ENCODE peak calls at places on chromosomes 6 and 20, in six cellular contexts. Q is HCT116, W is H7, P is IMR-90, G is adrenal gland, V is heart right ventricle. X is an unnamed sample. For H3K36me3, the result is how much of the 10 kb centered on the place peaks cover.

GRCh38 chr6:80214436-80215022 is 108.1 kb downstream of the BCKDHB start:
- DNase-seq in Q (peak), W (peak), P (peak), G (no peak), V (peak), X (peak)

GRCh38 chr20:62929051-62929538 is 2.8 kb upstream of the DIDO1 start:
- DNase-seq in Q (no peak), W (peak), P (peak), G (peak), V (peak), X (no peak)

GRCh38 chr6:147852772-147853171 is 344.3 kb downstream of the SAMD5 start:
- DNase-seq in Q (no peak), W (no peak), P (peak), G (no peak), V (no peak), X (no peak)

GRCh38 chr6:147774856-147775255 is 266.4 kb downstream of the SAMD5 start:
- DNase-seq in Q (no peak), W (peak), P (no peak), G (no peak), V (no peak), X (no peak)

GRCh38 chr6:11367638-11368199 is 135.3 kb upstream of the NEDD9 start:
- DNase-seq in Q (no peak), W (no peak), P (no peak), G (no peak), V (no peak), X (no peak)

GRCh38 chr6:2221724-2222274 is 23.6 kb downstream of the GMDS start:
- DNase-seq in Q (no peak), W (no peak), P (no peak), G (no peak), V (no peak), X (no peak)

GRCh38 chr6:8017276-8017701 is 46.9 kb downstream of the BLOC1S5 start:
- DNase-seq in Q (no peak), W (no peak), P (no peak), G (no peak), V (no peak), X (no peak)

GRCh38 chr6:12111271-12111670 is 99.2 kb downstream of the HIVEP1 start:
- DNase-seq in Q (no peak), W (no peak), P (peak), G (no peak), V (no peak), X (no peak)

GRCh38 chr6:149860834-149861602 is 3.1 kb downstream of the LRP11 start:
- DNase-seq in Q (no peak), W (no peak), P (no peak), G (no peak), V (no peak), X (peak)

GRCh38 chr20:51452091-51452613 is 90.4 kb downstream of the NFATC2 start:
- DNase-seq in Q (no peak), W (no peak), P (no peak), G (no peak), V (no peak), X (no peak)

GRCh38 chr20:19975901-19976300 is 41.3 kb upstream of the NAA20 start:
- DNase-seq in Q (no peak), W (no peak), P (no peak), G (no peak), V (no peak), X (peak)

GRCh38 chr6:119683022-119683421 is 333.5 kb upstream of the MAN1A1 start:
- DNase-seq in Q (no peak), W (no peak), P (no peak), G (no peak), V (no peak), X (no peak)

GRCh38 chr20:7463290-7463689 is 477.0 kb downstream of the HAO1 start:
- DNase-seq in Q (no peak), W (no peak), P (no peak), G (no peak), V (no peak), X (no peak)

GRCh38 chr20:63519765-63520593 is 586 bp upstream of the PPDPF start:
- DNase-seq in Q (no peak), W (peak), P (peak), G (no peak), V (peak), X (peak)

GRCh38 chr6:45930419-45931059 is 85.1 kb downstream of the CLIC5 start:
- DNase-seq in Q (peak), W (peak), P (peak), G (peak), V (peak), X (peak)

GRCh38 chr20:20492521-20493334 is 124.8 kb downstream of the INSM1 start:
- DNase-seq in Q (no peak), W (peak), P (no peak), G (no peak), V (no peak), X (no peak)

GRCh38 chr6:144349690-144350132 is 64.6 kb downstream of the UTRN start:
- DNase-seq in Q (peak), W (peak), P (peak), G (peak), V (peak), X (no peak)

GRCh38 chr6:168145747-168146596 is 67.0 kb upstream of the FRMD1 start:
- DNase-seq in Q (no peak), W (no peak), P (no peak), G (no peak), V (no peak), X (no peak)

GRCh38 chr6:134674562-134674961 is 275.3 kb downstream of the ALDH8A1 start:
- DNase-seq in Q (no peak), W (no peak), P (no peak), G (no peak), V (no peak), X (no peak)

GRCh38 chr20:6041808-6042265 is 12.0 kb downstream of the LRRN4 start:
- DNase-seq in Q (no peak), W (peak), P (no peak), G (no peak), V (no peak), X (no peak)

GRCh38 chr20:6040958-6041807 is 12.7 kb downstream of the LRRN4 start:
- DNase-seq in Q (no peak), W (peak), P (no peak), G (no peak), V (no peak), X (no peak)

GRCh38 chr20:6040540-6040939 is 13.3 kb downstream of the LRRN4 start:
- DNase-seq in Q (no peak), W (no peak), P (no peak), G (no peak), V (no peak), X (no peak)

GRCh38 chr20:6038256-6038655 is 15.6 kb downstream of the LRRN4 start:
- DNase-seq in Q (no peak), W (no peak), P (no peak), G (no peak), V (peak), X (no peak)

DNA sequence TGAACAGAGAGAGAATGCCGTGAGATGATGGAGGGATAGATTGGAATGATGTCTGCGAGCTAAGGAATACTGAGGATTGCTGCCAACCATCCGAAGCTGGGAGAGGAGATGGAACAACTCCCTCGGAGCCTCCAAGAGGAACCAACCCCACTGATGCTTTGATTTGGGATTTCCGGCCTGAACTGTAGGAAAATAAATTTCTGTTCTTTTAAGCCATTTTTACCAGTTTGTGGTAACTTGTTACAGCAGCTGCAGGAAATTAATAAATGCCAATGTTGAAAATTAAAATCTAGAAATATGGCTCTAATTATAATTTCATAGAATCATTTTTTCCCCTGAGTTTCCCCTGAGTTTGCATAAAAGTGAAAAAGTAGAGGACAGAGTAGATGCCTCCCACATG is 14.1 kb downstream of the LRRN4 start:
- DNase-seq in Q (no peak), W (no peak), P (no peak), G (no peak), V (no peak), X (no peak)
- H3K36me3 ChIP-seq in Q (under half), W (under half), P (under half), G (under half), V (half or more), X (under half)

GRCh38 chr6:17663203-17663602 is 43.5 kb downstream of the NUP153 start:
- DNase-seq in Q (no peak), W (no peak), P (no peak), G (no peak), V (no peak), X (no peak)
- H3K36me3 ChIP-seq in Q (under half), W (under half), P (under half), G (under half), V (half or more), X (half or more)

DNA sequence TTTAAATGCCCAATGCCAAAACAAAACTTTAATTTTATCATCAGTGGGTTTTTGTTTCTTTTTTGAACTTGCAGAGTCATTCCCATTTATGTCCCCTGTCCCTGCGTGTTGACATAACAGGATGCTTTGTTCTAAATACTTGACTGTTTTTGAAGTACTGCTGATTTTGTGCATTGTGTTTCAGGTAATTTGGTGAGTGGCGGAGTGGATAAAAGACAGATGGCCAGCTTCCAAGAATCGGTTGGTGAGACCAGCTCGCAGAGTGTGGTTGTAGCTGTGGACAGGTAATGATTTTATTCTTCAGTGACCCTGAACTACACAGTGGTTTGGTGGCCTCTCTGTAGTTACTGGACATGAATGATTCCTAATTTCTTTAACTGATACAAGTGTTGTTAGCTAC is 50.5 kb upstream of the CSE1L start:
- DNase-seq in Q (no peak), W (no peak), P (no peak), G (no peak), V (no peak), X (no peak)
- H3K36me3 ChIP-seq in Q (half or more), W (under half), P (half or more), G (under half), V (half or more), X (half or more)

DNA sequence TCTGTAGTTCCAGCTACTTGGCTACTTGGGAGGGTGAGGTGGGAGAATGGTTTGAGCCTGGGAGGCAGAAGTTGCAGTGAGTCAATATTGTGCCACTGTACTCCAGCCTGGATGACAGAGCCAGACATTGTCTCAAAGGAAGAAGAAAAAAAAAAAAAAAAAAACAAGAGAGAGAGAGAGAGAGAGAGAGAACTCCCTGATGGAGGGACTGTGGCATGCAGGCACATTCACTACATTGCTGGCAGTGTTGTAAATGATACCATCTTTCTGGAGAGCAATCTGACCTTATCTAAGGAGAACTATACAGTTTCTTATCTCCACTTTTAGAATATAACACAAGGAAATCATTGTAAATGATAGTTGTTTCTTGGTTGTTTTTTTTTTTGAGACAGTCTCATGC is 85.1 kb downstream of the MDN1 start:
- DNase-seq in Q (no peak), W (no peak), P (peak), G (no peak), V (no peak), X (no peak)
- H3K36me3 ChIP-seq in Q (under half), W (under half), P (under half), G (under half), V (half or more), X (half or more)

DNA sequence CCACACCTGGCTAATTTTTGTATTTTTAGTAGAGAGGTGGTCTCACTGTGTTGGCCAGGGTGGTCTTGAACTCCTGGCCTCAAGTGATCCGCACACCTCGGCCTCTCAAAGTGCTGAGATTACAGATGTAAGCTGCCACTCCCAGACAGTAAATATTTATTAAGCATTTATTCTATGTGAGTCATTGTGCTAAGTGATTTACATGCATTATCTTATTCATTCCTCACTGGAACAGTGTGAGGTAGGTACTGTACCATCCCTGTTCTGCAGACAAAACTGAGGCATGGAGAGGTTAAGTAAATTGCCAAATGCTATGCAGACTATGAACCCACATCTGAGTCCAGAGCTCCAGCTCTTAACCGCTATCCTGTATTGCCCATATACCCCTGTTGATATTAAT is 13.8 kb downstream of the RNF8 start:
- DNase-seq in Q (no peak), W (no peak), P (no peak), G (no peak), V (no peak), X (no peak)
- H3K36me3 ChIP-seq in Q (under half), W (under half), P (under half), G (under half), V (under half), X (under half)

DNA sequence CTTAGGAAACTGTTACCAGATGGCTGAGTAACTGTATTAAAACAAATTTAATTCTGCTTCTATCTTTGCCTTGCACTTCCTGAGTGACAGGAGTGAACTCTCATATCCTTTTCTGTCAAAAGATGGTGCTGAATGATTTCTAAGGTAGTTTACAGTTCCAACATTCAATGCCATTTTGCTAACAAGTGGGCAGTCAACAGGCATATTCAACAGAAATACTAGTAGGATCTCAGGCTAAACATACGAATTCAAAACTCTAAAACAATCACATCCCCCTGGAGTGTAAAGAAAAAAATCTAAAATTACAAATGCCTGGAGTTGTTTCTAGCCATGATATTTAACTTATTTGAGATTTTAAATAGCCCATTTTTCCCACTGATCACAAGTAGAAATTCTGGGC is 6.7 kb downstream of the PSMB9 start:
- DNase-seq in Q (no peak), W (no peak), P (no peak), G (no peak), V (no peak), X (no peak)
- H3K36me3 ChIP-seq in Q (under half), W (under half), P (under half), G (under half), V (under half), X (under half)

X was measured in MG63.